ENCODE peak calls at places on chromosomes 2 and 18, in four cellular contexts. One of them, this sample, is unnamed.

GRCh38 chr18:10443001-10443400 is 11.4 kb upstream of the APCDD1 start:
- DNase-seq in T-cell: no peak
- DNase-seq in activated effector memory CD4-positive, alpha-beta T cell treated with anti-CD3 and anti-CD28 coated beads, Interleukin-2, amount 50 U/mL, for 16 hours: no peak
- DNase-seq in astrocyte of the spinal cord: no peak
- DNase-seq in this sample: no peak

GRCh38 chr2:150735894-150736498 is 248.5 kb upstream of the RND3 start:
- DNase-seq in astrocyte of the spinal cord: no peak
- DNase-seq in T-cell: no peak
- DNase-seq in activated effector memory CD4-positive, alpha-beta T cell treated with anti-CD3 and anti-CD28 coated beads, Interleukin-2, amount 50 U/mL, for 16 hours: no peak
- DNase-seq in this sample: no peak

GRCh38 chr2:61707984-61708852 is 145.6 kb downstream of the FAM161A start:
- DNase-seq in activated effector memory CD4-positive, alpha-beta T cell treated with anti-CD3 and anti-CD28 coated beads, Interleukin-2, amount 50 U/mL, for 16 hours: no peak
- DNase-seq in T-cell: no peak
- DNase-seq in astrocyte of the spinal cord: peak; percentile 16
- DNase-seq in this sample: no peak

GRCh38 chr2:65044097-65044735 is 12.0 kb upstream of the CEP68 start:
- DNase-seq in T-cell: no peak
- DNase-seq in activated effector memory CD4-positive, alpha-beta T cell treated with anti-CD3 and anti-CD28 coated beads, Interleukin-2, amount 50 U/mL, for 16 hours: no peak
- DNase-seq in astrocyte of the spinal cord: no peak
- DNase-seq in this sample: no peak

GRCh38 chr18:77025123-77025522 is 107.5 kb downstream of the MBP start:
- DNase-seq in activated effector memory CD4-positive, alpha-beta T cell treated with anti-CD3 and anti-CD28 coated beads, Interleukin-2, amount 50 U/mL, for 16 hours: no peak
- DNase-seq in astrocyte of the spinal cord: no peak
- DNase-seq in T-cell: no peak
- DNase-seq in this sample: no peak

GRCh38 chr2:218395826-218396687 is 3.6 kb upstream of the CTDSP1 start:
- DNase-seq in astrocyte of the spinal cord: peak; percentile 99
- DNase-seq in activated effector memory CD4-positive, alpha-beta T cell treated with anti-CD3 and anti-CD28 coated beads, Interleukin-2, amount 50 U/mL, for 16 hours: peak; percentile 97
- DNase-seq in T-cell: peak; percentile 94
- DNase-seq in this sample: peak; percentile 99

GRCh38 chr2:133247613-133248012 is 320.6 kb downstream of the NCKAP5 start:
- DNase-seq in astrocyte of the spinal cord: no peak
- DNase-seq in activated effector memory CD4-positive, alpha-beta T cell treated with anti-CD3 and anti-CD28 coated beads, Interleukin-2, amount 50 U/mL, for 16 hours: no peak
- DNase-seq in T-cell: no peak
- DNase-seq in this sample: no peak

GRCh38 chr2:230811508-230811907 is 53.2 kb upstream of the ITM2C start:
- DNase-seq in activated effector memory CD4-positive, alpha-beta T cell treated with anti-CD3 and anti-CD28 coated beads, Interleukin-2, amount 50 U/mL, for 16 hours: no peak
- DNase-seq in T-cell: no peak
- DNase-seq in astrocyte of the spinal cord: no peak
- DNase-seq in this sample: no peak

GRCh38 chr2:65349863-65350262 is 82.5 kb downstream of the SPRED2 start:
- DNase-seq in astrocyte of the spinal cord: peak; percentile 79
- DNase-seq in T-cell: no peak
- DNase-seq in activated effector memory CD4-positive, alpha-beta T cell treated with anti-CD3 and anti-CD28 coated beads, Interleukin-2, amount 50 U/mL, for 16 hours: no peak
- DNase-seq in this sample: no peak

GRCh38 chr2:60717691-60718090 is 38.4 kb upstream of the PAPOLG start:
- DNase-seq in activated effector memory CD4-positive, alpha-beta T cell treated with anti-CD3 and anti-CD28 coated beads, Interleukin-2, amount 50 U/mL, for 16 hours: no peak
- DNase-seq in astrocyte of the spinal cord: no peak
- DNase-seq in T-cell: no peak
- DNase-seq in this sample: no peak

GRCh38 chr2:37656512-37657423 is 14.7 kb downstream of the CDC42EP3 start:
- DNase-seq in activated effector memory CD4-positive, alpha-beta T cell treated with anti-CD3 and anti-CD28 coated beads, Interleukin-2, amount 50 U/mL, for 16 hours: no peak
- DNase-seq in T-cell: no peak
- DNase-seq in astrocyte of the spinal cord: no peak
- DNase-seq in this sample: no peak

GRCh38 chr18:22459491-22459890 is 41.8 kb upstream of the CTAGE1 start:
- DNase-seq in T-cell: no peak
- DNase-seq in astrocyte of the spinal cord: no peak
- DNase-seq in activated effector memory CD4-positive, alpha-beta T cell treated with anti-CD3 and anti-CD28 coated beads, Interleukin-2, amount 50 U/mL, for 16 hours: no peak
- DNase-seq in this sample: no peak

GRCh38 chr2:19685713-19686112 is 216.1 kb downstream of the TTC32 start:
- DNase-seq in T-cell: no peak
- DNase-seq in astrocyte of the spinal cord: no peak
- DNase-seq in activated effector memory CD4-positive, alpha-beta T cell treated with anti-CD3 and anti-CD28 coated beads, Interleukin-2, amount 50 U/mL, for 16 hours: no peak
- DNase-seq in this sample: no peak

GRCh38 chr2:168654724-168655123 is 147.7 kb upstream of the NOSTRIN start:
- DNase-seq in astrocyte of the spinal cord: no peak
- DNase-seq in activated effector memory CD4-positive, alpha-beta T cell treated with anti-CD3 and anti-CD28 coated beads, Interleukin-2, amount 50 U/mL, for 16 hours: no peak
- DNase-seq in T-cell: no peak
- DNase-seq in this sample: no peak

GRCh38 chr2:204871246-204871953 is 326.1 kb downstream of the PARD3B start:
- DNase-seq in astrocyte of the spinal cord: peak; percentile 76
- DNase-seq in T-cell: no peak
- DNase-seq in activated effector memory CD4-positive, alpha-beta T cell treated with anti-CD3 and anti-CD28 coated beads, Interleukin-2, amount 50 U/mL, for 16 hours: no peak
- DNase-seq in this sample: no peak

GRCh38 chr2:215002500-215002899 is 135.9 kb downstream of the ABCA12 start:
- DNase-seq in T-cell: no peak
- DNase-seq in astrocyte of the spinal cord: peak; percentile 67
- DNase-seq in activated effector memory CD4-positive, alpha-beta T cell treated with anti-CD3 and anti-CD28 coated beads, Interleukin-2, amount 50 U/mL, for 16 hours: no peak
- DNase-seq in this sample: no peak

GRCh38 chr2:16114836-16115235 is 174.5 kb downstream of the MYCN start:
- DNase-seq in activated effector memory CD4-positive, alpha-beta T cell treated with anti-CD3 and anti-CD28 coated beads, Interleukin-2, amount 50 U/mL, for 16 hours: no peak
- DNase-seq in T-cell: no peak
- DNase-seq in astrocyte of the spinal cord: no peak
- DNase-seq in this sample: no peak

GRCh38 chr2:54899576-54900200 is 150.6 kb downstream of the RTN4 start:
- DNase-seq in astrocyte of the spinal cord: peak; percentile 65
- DNase-seq in T-cell: no peak
- DNase-seq in activated effector memory CD4-positive, alpha-beta T cell treated with anti-CD3 and anti-CD28 coated beads, Interleukin-2, amount 50 U/mL, for 16 hours: no peak
- DNase-seq in this sample: no peak

GRCh38 chr2:192159764-192160163 is 35.0 kb downstream of the TMEFF2 start:
- DNase-seq in T-cell: no peak
- DNase-seq in activated effector memory CD4-positive, alpha-beta T cell treated with anti-CD3 and anti-CD28 coated beads, Interleukin-2, amount 50 U/mL, for 16 hours: no peak
- DNase-seq in astrocyte of the spinal cord: no peak
- DNase-seq in this sample: no peak

GRCh38 chr2:65666156-65666725 is 233.8 kb upstream of the SPRED2 start:
- DNase-seq in activated effector memory CD4-positive, alpha-beta T cell treated with anti-CD3 and anti-CD28 coated beads, Interleukin-2, amount 50 U/mL, for 16 hours: no peak
- DNase-seq in astrocyte of the spinal cord: peak; percentile 70
- DNase-seq in T-cell: no peak
- DNase-seq in this sample: no peak

GRCh38 chr2:5734866-5735861 is 43.0 kb downstream of the SOX11 start:
- DNase-seq in T-cell: no peak
- DNase-seq in astrocyte of the spinal cord: no peak
- DNase-seq in activated effector memory CD4-positive, alpha-beta T cell treated with anti-CD3 and anti-CD28 coated beads, Interleukin-2, amount 50 U/mL, for 16 hours: no peak
- DNase-seq in this sample: no peak

GRCh38 chr2:239311132-239312040 is 89.4 kb downstream of the HDAC4 start:
- DNase-seq in T-cell: no peak
- DNase-seq in astrocyte of the spinal cord: no peak
- DNase-seq in activated effector memory CD4-positive, alpha-beta T cell treated with anti-CD3 and anti-CD28 coated beads, Interleukin-2, amount 50 U/mL, for 16 hours: peak; percentile 31
- DNase-seq in this sample: no peak

GRCh38 chr18:9404565-9405060 is 70.0 kb downstream of the TWSG1 start:
- DNase-seq in activated effector memory CD4-positive, alpha-beta T cell treated with anti-CD3 and anti-CD28 coated beads, Interleukin-2, amount 50 U/mL, for 16 hours: no peak
- DNase-seq in T-cell: peak; percentile 3
- DNase-seq in astrocyte of the spinal cord: no peak
- DNase-seq in this sample: peak; percentile 5

GRCh38 chr2:53051157-53051556 is 716.4 kb upstream of the CHAC2 start:
- DNase-seq in activated effector memory CD4-positive, alpha-beta T cell treated with anti-CD3 and anti-CD28 coated beads, Interleukin-2, amount 50 U/mL, for 16 hours: no peak
- DNase-seq in astrocyte of the spinal cord: no peak
- DNase-seq in T-cell: no peak
- DNase-seq in this sample: no peak

GRCh38 chr2:135030826-135031225 is 16.4 kb downstream of the MAP3K19 start:
- DNase-seq in T-cell: no peak
- DNase-seq in activated effector memory CD4-positive, alpha-beta T cell treated with anti-CD3 and anti-CD28 coated beads, Interleukin-2, amount 50 U/mL, for 16 hours: no peak
- DNase-seq in astrocyte of the spinal cord: peak; percentile 62
- DNase-seq in this sample: no peak

GRCh38 chr18:35581555-35582309 is at the start of gene GALNT1:
- DNase-seq in T-cell: peak; percentile 4
- DNase-seq in activated effector memory CD4-positive, alpha-beta T cell treated with anti-CD3 and anti-CD28 coated beads, Interleukin-2, amount 50 U/mL, for 16 hours: peak; percentile 68
- DNase-seq in astrocyte of the spinal cord: no peak
- DNase-seq in this sample: peak; percentile 3

GRCh38 chr2:238835726-238836301 is 12.1 kb upstream of the TWIST2 start:
- DNase-seq in activated effector memory CD4-positive, alpha-beta T cell treated with anti-CD3 and anti-CD28 coated beads, Interleukin-2, amount 50 U/mL, for 16 hours: no peak
- DNase-seq in astrocyte of the spinal cord: no peak
- DNase-seq in T-cell: no peak
- DNase-seq in this sample: no peak

GRCh38 chr18:49061906-49062831 is 111.4 kb upstream of the SMAD7 start:
- DNase-seq in astrocyte of the spinal cord: no peak
- DNase-seq in T-cell: no peak
- DNase-seq in activated effector memory CD4-positive, alpha-beta T cell treated with anti-CD3 and anti-CD28 coated beads, Interleukin-2, amount 50 U/mL, for 16 hours: no peak
- DNase-seq in this sample: no peak

GRCh38 chr18:35489913-35490490 is 7.8 kb downstream of the INO80C start:
- DNase-seq in activated effector memory CD4-positive, alpha-beta T cell treated with anti-CD3 and anti-CD28 coated beads, Interleukin-2, amount 50 U/mL, for 16 hours: no peak
- DNase-seq in astrocyte of the spinal cord: no peak
- DNase-seq in T-cell: no peak
- DNase-seq in this sample: no peak

GRCh38 chr2:23480991-23481797 is 96.2 kb downstream of the KLHL29 start:
- DNase-seq in astrocyte of the spinal cord: peak; percentile 83
- DNase-seq in T-cell: no peak
- DNase-seq in activated effector memory CD4-positive, alpha-beta T cell treated with anti-CD3 and anti-CD28 coated beads, Interleukin-2, amount 50 U/mL, for 16 hours: no peak
- DNase-seq in this sample: no peak

GRCh38 chr2:230866704-230867561 is 2.2 kb downstream of the ITM2C start:
- DNase-seq in activated effector memory CD4-positive, alpha-beta T cell treated with anti-CD3 and anti-CD28 coated beads, Interleukin-2, amount 50 U/mL, for 16 hours: peak; percentile 84
- DNase-seq in astrocyte of the spinal cord: peak; percentile 40
- DNase-seq in T-cell: peak; percentile 63
- DNase-seq in this sample: peak; percentile 67

GRCh38 chr2:227095346-227095745 is 68.7 kb downstream of the COL4A4 start:
- DNase-seq in T-cell: no peak
- DNase-seq in astrocyte of the spinal cord: no peak
- DNase-seq in activated effector memory CD4-positive, alpha-beta T cell treated with anti-CD3 and anti-CD28 coated beads, Interleukin-2, amount 50 U/mL, for 16 hours: no peak
- DNase-seq in this sample: no peak

GRCh38 chr18:37511933-37512332 is 53.7 kb downstream of the CELF4 start:
- DNase-seq in activated effector memory CD4-positive, alpha-beta T cell treated with anti-CD3 and anti-CD28 coated beads, Interleukin-2, amount 50 U/mL, for 16 hours: no peak
- DNase-seq in astrocyte of the spinal cord: no peak
- DNase-seq in T-cell: no peak
- DNase-seq in this sample: no peak

GRCh38 chr18:54388203-54389142 is 30.8 kb downstream of the C18orf54 start:
- DNase-seq in T-cell: no peak
- DNase-seq in activated effector memory CD4-positive, alpha-beta T cell treated with anti-CD3 and anti-CD28 coated beads, Interleukin-2, amount 50 U/mL, for 16 hours: no peak
- DNase-seq in astrocyte of the spinal cord: peak; percentile 90
- DNase-seq in this sample: no peak

GRCh38 chr2:229879551-229879950 is 42.3 kb downstream of the TRIP12 start:
- DNase-seq in activated effector memory CD4-positive, alpha-beta T cell treated with anti-CD3 and anti-CD28 coated beads, Interleukin-2, amount 50 U/mL, for 16 hours: no peak
- DNase-seq in T-cell: no peak
- DNase-seq in astrocyte of the spinal cord: no peak
- DNase-seq in this sample: no peak

This sample was measured in stimulated activated naive CD4-positive, alpha-beta T cell.